ENCODE peak calls at places on chromosome 9, in ten cellular contexts. One of them, this sample, is unnamed.

GRCh38 chr9:111020594-111020993 is 17.7 kb downstream of the LPAR1 start:
- DNase-seq in NCI-H2081: no peak
- DNase-seq in EL: no peak
- DNase-seq in endothelial cell: no peak
- DNase-seq in stimulated activated CD4-positive, alpha-beta T cell treated with anti-CD3 and anti-CD28 coated beads, Interleukin-4, amount 100 ng/mL, for 24 hours: no peak
- DNase-seq in stomach: peak
- DNase-seq in aorta: no peak
- DNase-seq in iPS-NIHi11: no peak
- DNase-seq in HCT116: no peak
- DNase-seq in DMS153: no peak
- DNase-seq in this sample: no peak

GRCh38 chr9:34612788-34613390 is 992 bp upstream of the RPP25L start:
- DNase-seq in HCT116: peak
- DNase-seq in stomach: peak
- DNase-seq in endothelial cell: peak
- DNase-seq in EL: peak
- DNase-seq in stimulated activated CD4-positive, alpha-beta T cell treated with anti-CD3 and anti-CD28 coated beads, Interleukin-4, amount 100 ng/mL, for 24 hours: peak
- DNase-seq in DMS153: peak
- DNase-seq in aorta: peak
- DNase-seq in iPS-NIHi11: peak
- DNase-seq in NCI-H2081: peak
- DNase-seq in this sample: peak

GRCh38 chr9:136807281-136808074 is at the start of gene RABL6:
- DNase-seq in stomach: peak
- DNase-seq in aorta: peak
- DNase-seq in EL: peak
- DNase-seq in stimulated activated CD4-positive, alpha-beta T cell treated with anti-CD3 and anti-CD28 coated beads, Interleukin-4, amount 100 ng/mL, for 24 hours: peak
- DNase-seq in endothelial cell: peak
- DNase-seq in DMS153: no peak
- DNase-seq in NCI-H2081: peak
- DNase-seq in iPS-NIHi11: peak
- DNase-seq in HCT116: no peak
- DNase-seq in this sample: peak

GRCh38 chr9:77892171-77892570 is 139.4 kb downstream of the GNAQ start:
- DNase-seq in NCI-H2081: no peak
- DNase-seq in endothelial cell: no peak
- DNase-seq in stomach: no peak
- DNase-seq in iPS-NIHi11: no peak
- DNase-seq in EL: no peak
- DNase-seq in DMS153: no peak
- DNase-seq in HCT116: no peak
- DNase-seq in stimulated activated CD4-positive, alpha-beta T cell treated with anti-CD3 and anti-CD28 coated beads, Interleukin-4, amount 100 ng/mL, for 24 hours: no peak
- DNase-seq in aorta: no peak
- DNase-seq in this sample: no peak

GRCh38 chr9:131438190-131438589 is 44.3 kb downstream of the PRRC2B start:
- DNase-seq in EL: no peak
- DNase-seq in iPS-NIHi11: no peak
- DNase-seq in endothelial cell: no peak
- DNase-seq in NCI-H2081: no peak
- DNase-seq in stomach: no peak
- DNase-seq in DMS153: no peak
- DNase-seq in HCT116: no peak
- DNase-seq in stimulated activated CD4-positive, alpha-beta T cell treated with anti-CD3 and anti-CD28 coated beads, Interleukin-4, amount 100 ng/mL, for 24 hours: no peak
- DNase-seq in aorta: no peak
- DNase-seq in this sample: no peak

GRCh38 chr9:101462558-101462957 is 27.0 kb upstream of the ALDOB start:
- DNase-seq in DMS153: no peak
- DNase-seq in NCI-H2081: no peak
- DNase-seq in HCT116: no peak
- DNase-seq in iPS-NIHi11: peak
- DNase-seq in aorta: no peak
- DNase-seq in EL: peak
- DNase-seq in endothelial cell: no peak
- DNase-seq in stomach: no peak
- DNase-seq in stimulated activated CD4-positive, alpha-beta T cell treated with anti-CD3 and anti-CD28 coated beads, Interleukin-4, amount 100 ng/mL, for 24 hours: no peak
- DNase-seq in this sample: no peak

GRCh38 chr9:19424176-19424779 is 15.5 kb downstream of the ACER2 start:
- DNase-seq in EL: no peak
- DNase-seq in iPS-NIHi11: no peak
- DNase-seq in DMS153: no peak
- DNase-seq in NCI-H2081: no peak
- DNase-seq in stimulated activated CD4-positive, alpha-beta T cell treated with anti-CD3 and anti-CD28 coated beads, Interleukin-4, amount 100 ng/mL, for 24 hours: no peak
- DNase-seq in HCT116: no peak
- DNase-seq in aorta: no peak
- DNase-seq in stomach: no peak
- DNase-seq in endothelial cell: no peak
- DNase-seq in this sample: no peak

GRCh38 chr9:134375430-134376385 is 49.5 kb downstream of the RXRA start:
- DNase-seq in EL: no peak
- DNase-seq in endothelial cell: no peak
- DNase-seq in stimulated activated CD4-positive, alpha-beta T cell treated with anti-CD3 and anti-CD28 coated beads, Interleukin-4, amount 100 ng/mL, for 24 hours: no peak
- DNase-seq in HCT116: no peak
- DNase-seq in NCI-H2081: no peak
- DNase-seq in aorta: no peak
- DNase-seq in iPS-NIHi11: peak
- DNase-seq in DMS153: no peak
- DNase-seq in stomach: no peak
- DNase-seq in this sample: no peak

GRCh38 chr9:33159760-33160127 is 7.4 kb downstream of the B4GALT1 start:
- DNase-seq in EL: peak
- DNase-seq in aorta: no peak
- DNase-seq in DMS153: no peak
- DNase-seq in endothelial cell: no peak
- DNase-seq in iPS-NIHi11: no peak
- DNase-seq in HCT116: no peak
- DNase-seq in stomach: peak
- DNase-seq in NCI-H2081: no peak
- DNase-seq in stimulated activated CD4-positive, alpha-beta T cell treated with anti-CD3 and anti-CD28 coated beads, Interleukin-4, amount 100 ng/mL, for 24 hours: peak
- DNase-seq in this sample: no peak

GRCh38 chr9:137085918-137086530 is 761 bp upstream of the MAN1B1 start:
- DNase-seq in iPS-NIHi11: no peak
- DNase-seq in NCI-H2081: no peak
- DNase-seq in stomach: peak
- DNase-seq in EL: peak
- DNase-seq in stimulated activated CD4-positive, alpha-beta T cell treated with anti-CD3 and anti-CD28 coated beads, Interleukin-4, amount 100 ng/mL, for 24 hours: peak
- DNase-seq in DMS153: no peak
- DNase-seq in aorta: peak
- DNase-seq in HCT116: no peak
- DNase-seq in endothelial cell: no peak
- DNase-seq in this sample: no peak

GRCh38 chr9:90097237-90097636 is 492.4 kb downstream of the GADD45G start:
- DNase-seq in stomach: no peak
- DNase-seq in endothelial cell: no peak
- DNase-seq in DMS153: no peak
- DNase-seq in stimulated activated CD4-positive, alpha-beta T cell treated with anti-CD3 and anti-CD28 coated beads, Interleukin-4, amount 100 ng/mL, for 24 hours: no peak
- DNase-seq in iPS-NIHi11: no peak
- DNase-seq in HCT116: no peak
- DNase-seq in aorta: no peak
- DNase-seq in EL: no peak
- DNase-seq in NCI-H2081: no peak
- DNase-seq in this sample: no peak

GRCh38 chr9:71812385-71812784 is 44.1 kb upstream of the CEMIP2 start:
- DNase-seq in stomach: no peak
- DNase-seq in iPS-NIHi11: no peak
- DNase-seq in DMS153: no peak
- DNase-seq in endothelial cell: no peak
- DNase-seq in EL: no peak
- DNase-seq in aorta: no peak
- DNase-seq in stimulated activated CD4-positive, alpha-beta T cell treated with anti-CD3 and anti-CD28 coated beads, Interleukin-4, amount 100 ng/mL, for 24 hours: no peak
- DNase-seq in NCI-H2081: no peak
- DNase-seq in HCT116: no peak
- DNase-seq in this sample: peak

GRCh38 chr9:110104201-110104845 is 103.6 kb downstream of the C9orf152 start:
- DNase-seq in NCI-H2081: no peak
- DNase-seq in stimulated activated CD4-positive, alpha-beta T cell treated with anti-CD3 and anti-CD28 coated beads, Interleukin-4, amount 100 ng/mL, for 24 hours: no peak
- DNase-seq in aorta: no peak
- DNase-seq in EL: peak
- DNase-seq in stomach: no peak
- DNase-seq in HCT116: no peak
- DNase-seq in iPS-NIHi11: no peak
- DNase-seq in endothelial cell: no peak
- DNase-seq in DMS153: no peak
- DNase-seq in this sample: no peak

GRCh38 chr9:136081113-136081825 is 13.8 kb downstream of the NACC2 start:
- DNase-seq in iPS-NIHi11: no peak
- DNase-seq in DMS153: peak
- DNase-seq in EL: no peak
- DNase-seq in NCI-H2081: peak
- DNase-seq in HCT116: no peak
- DNase-seq in stomach: peak
- DNase-seq in aorta: peak
- DNase-seq in endothelial cell: no peak
- DNase-seq in stimulated activated CD4-positive, alpha-beta T cell treated with anti-CD3 and anti-CD28 coated beads, Interleukin-4, amount 100 ng/mL, for 24 hours: no peak
- DNase-seq in this sample: peak

GRCh38 chr9:129434187-129434586 is 186.7 kb downstream of the C9orf50 start:
- DNase-seq in NCI-H2081: no peak
- DNase-seq in aorta: no peak
- DNase-seq in iPS-NIHi11: no peak
- DNase-seq in EL: no peak
- DNase-seq in DMS153: no peak
- DNase-seq in HCT116: no peak
- DNase-seq in endothelial cell: no peak
- DNase-seq in stimulated activated CD4-positive, alpha-beta T cell treated with anti-CD3 and anti-CD28 coated beads, Interleukin-4, amount 100 ng/mL, for 24 hours: no peak
- DNase-seq in stomach: no peak
- DNase-seq in this sample: no peak

GRCh38 chr9:136572596-136573313 is 26.9 kb upstream of the NOTCH1 start:
- DNase-seq in HCT116: no peak
- DNase-seq in EL: no peak
- DNase-seq in stimulated activated CD4-positive, alpha-beta T cell treated with anti-CD3 and anti-CD28 coated beads, Interleukin-4, amount 100 ng/mL, for 24 hours: no peak
- DNase-seq in stomach: no peak
- DNase-seq in aorta: no peak
- DNase-seq in NCI-H2081: no peak
- DNase-seq in iPS-NIHi11: no peak
- DNase-seq in DMS153: no peak
- DNase-seq in endothelial cell: no peak
- DNase-seq in this sample: no peak

GRCh38 chr9:91006046-91006445 is 204.4 kb downstream of the SYK start:
- DNase-seq in HCT116: no peak
- DNase-seq in stomach: no peak
- DNase-seq in iPS-NIHi11: no peak
- DNase-seq in endothelial cell: no peak
- DNase-seq in NCI-H2081: no peak
- DNase-seq in aorta: no peak
- DNase-seq in stimulated activated CD4-positive, alpha-beta T cell treated with anti-CD3 and anti-CD28 coated beads, Interleukin-4, amount 100 ng/mL, for 24 hours: no peak
- DNase-seq in EL: no peak
- DNase-seq in DMS153: no peak
- DNase-seq in this sample: no peak

GRCh38 chr9:93600504-93600903 is 24.1 kb downstream of the PHF2 start:
- DNase-seq in HCT116: no peak
- DNase-seq in aorta: peak
- DNase-seq in EL: no peak
- DNase-seq in iPS-NIHi11: no peak
- DNase-seq in endothelial cell: no peak
- DNase-seq in NCI-H2081: peak
- DNase-seq in stimulated activated CD4-positive, alpha-beta T cell treated with anti-CD3 and anti-CD28 coated beads, Interleukin-4, amount 100 ng/mL, for 24 hours: no peak
- DNase-seq in DMS153: peak
- DNase-seq in stomach: no peak
- DNase-seq in this sample: no peak

GRCh38 chr9:7967093-7967827 is 167.7 kb upstream of the DMAC1 start:
- DNase-seq in stomach: no peak
- DNase-seq in endothelial cell: no peak
- DNase-seq in aorta: no peak
- DNase-seq in stimulated activated CD4-positive, alpha-beta T cell treated with anti-CD3 and anti-CD28 coated beads, Interleukin-4, amount 100 ng/mL, for 24 hours: no peak
- DNase-seq in EL: no peak
- DNase-seq in DMS153: no peak
- DNase-seq in iPS-NIHi11: no peak
- DNase-seq in NCI-H2081: no peak
- DNase-seq in HCT116: no peak
- DNase-seq in this sample: no peak

GRCh38 chr9:117156150-117156688 is 258.6 kb downstream of the ASTN2 start:
- DNase-seq in stomach: no peak
- DNase-seq in stimulated activated CD4-positive, alpha-beta T cell treated with anti-CD3 and anti-CD28 coated beads, Interleukin-4, amount 100 ng/mL, for 24 hours: no peak
- DNase-seq in NCI-H2081: no peak
- DNase-seq in endothelial cell: no peak
- DNase-seq in DMS153: no peak
- DNase-seq in iPS-NIHi11: no peak
- DNase-seq in EL: no peak
- DNase-seq in HCT116: no peak
- DNase-seq in aorta: no peak
- DNase-seq in this sample: no peak

GRCh38 chr9:35681341-35682002 is 7.7 kb downstream of the CA9 start:
- DNase-seq in stomach: no peak
- DNase-seq in iPS-NIHi11: no peak
- DNase-seq in EL: peak
- DNase-seq in stimulated activated CD4-positive, alpha-beta T cell treated with anti-CD3 and anti-CD28 coated beads, Interleukin-4, amount 100 ng/mL, for 24 hours: no peak
- DNase-seq in NCI-H2081: no peak
- DNase-seq in aorta: no peak
- DNase-seq in endothelial cell: no peak
- DNase-seq in DMS153: no peak
- DNase-seq in HCT116: no peak
- DNase-seq in this sample: no peak

GRCh38 chr9:126702501-126703329 is 89.0 kb downstream of the LMX1B start:
- DNase-seq in EL: no peak
- DNase-seq in iPS-NIHi11: peak
- DNase-seq in stomach: no peak
- DNase-seq in HCT116: no peak
- DNase-seq in NCI-H2081: no peak
- DNase-seq in aorta: peak
- DNase-seq in DMS153: no peak
- DNase-seq in stimulated activated CD4-positive, alpha-beta T cell treated with anti-CD3 and anti-CD28 coated beads, Interleukin-4, amount 100 ng/mL, for 24 hours: peak
- DNase-seq in endothelial cell: peak
- DNase-seq in this sample: peak

GRCh38 chr9:6788175-6789016 is 30.6 kb downstream of the KDM4C start:
- DNase-seq in aorta: no peak
- DNase-seq in stimulated activated CD4-positive, alpha-beta T cell treated with anti-CD3 and anti-CD28 coated beads, Interleukin-4, amount 100 ng/mL, for 24 hours: no peak
- DNase-seq in EL: peak
- DNase-seq in DMS153: no peak
- DNase-seq in NCI-H2081: no peak
- DNase-seq in stomach: peak
- DNase-seq in HCT116: peak
- DNase-seq in endothelial cell: peak
- DNase-seq in iPS-NIHi11: peak
- DNase-seq in this sample: no peak

GRCh38 chr9:91197232-91198181 is 164.2 kb downstream of the AUH start:
- DNase-seq in EL: peak
- DNase-seq in aorta: no peak
- DNase-seq in endothelial cell: no peak
- DNase-seq in iPS-NIHi11: peak
- DNase-seq in HCT116: peak
- DNase-seq in NCI-H2081: no peak
- DNase-seq in stimulated activated CD4-positive, alpha-beta T cell treated with anti-CD3 and anti-CD28 coated beads, Interleukin-4, amount 100 ng/mL, for 24 hours: no peak
- DNase-seq in stomach: peak
- DNase-seq in DMS153: peak
- DNase-seq in this sample: no peak

GRCh38 chr9:4417578-4418325 is 72.5 kb upstream of the SLC1A1 start:
- DNase-seq in aorta: no peak
- DNase-seq in NCI-H2081: no peak
- DNase-seq in DMS153: no peak
- DNase-seq in EL: peak
- DNase-seq in stomach: no peak
- DNase-seq in stimulated activated CD4-positive, alpha-beta T cell treated with anti-CD3 and anti-CD28 coated beads, Interleukin-4, amount 100 ng/mL, for 24 hours: no peak
- DNase-seq in endothelial cell: no peak
- DNase-seq in HCT116: no peak
- DNase-seq in iPS-NIHi11: no peak
- DNase-seq in this sample: no peak

GRCh38 chr9:14057347-14058077 is 256.4 kb downstream of the NFIB start:
- DNase-seq in stimulated activated CD4-positive, alpha-beta T cell treated with anti-CD3 and anti-CD28 coated beads, Interleukin-4, amount 100 ng/mL, for 24 hours: no peak
- DNase-seq in HCT116: no peak
- DNase-seq in aorta: no peak
- DNase-seq in EL: no peak
- DNase-seq in DMS153: no peak
- DNase-seq in NCI-H2081: no peak
- DNase-seq in iPS-NIHi11: no peak
- DNase-seq in stomach: no peak
- DNase-seq in endothelial cell: no peak
- DNase-seq in this sample: no peak

GRCh38 chr9:101706929-101707328 is 31.5 kb downstream of the GRIN3A start:
- DNase-seq in iPS-NIHi11: no peak
- DNase-seq in NCI-H2081: no peak
- DNase-seq in DMS153: no peak
- DNase-seq in stomach: no peak
- DNase-seq in endothelial cell: no peak
- DNase-seq in stimulated activated CD4-positive, alpha-beta T cell treated with anti-CD3 and anti-CD28 coated beads, Interleukin-4, amount 100 ng/mL, for 24 hours: no peak
- DNase-seq in EL: no peak
- DNase-seq in HCT116: no peak
- DNase-seq in aorta: no peak
- DNase-seq in this sample: no peak

GRCh38 chr9:4668604-4669003 is 2.3 kb upstream of the SPATA6L start:
- DNase-seq in endothelial cell: no peak
- DNase-seq in aorta: no peak
- DNase-seq in NCI-H2081: no peak
- DNase-seq in DMS153: no peak
- DNase-seq in stomach: no peak
- DNase-seq in stimulated activated CD4-positive, alpha-beta T cell treated with anti-CD3 and anti-CD28 coated beads, Interleukin-4, amount 100 ng/mL, for 24 hours: no peak
- DNase-seq in iPS-NIHi11: no peak
- DNase-seq in HCT116: no peak
- DNase-seq in EL: no peak
- DNase-seq in this sample: no peak

This sample was measured in glutamatergic neuron.